ENCODE peak calls at places on chromosomes 3 and 15, in ten cellular contexts. M is thoracic aorta, T is WTC11, V is endothelial cell, F is nephron progenitor cell, Q is fibroblast of mammary gland, K is foreskin keratinocyte, Y is fibroblast of lung, S is left ventricle myocardium inferior, C is AG09309. A is an unnamed sample.

GRCh38 chr15:70605606-70606410 is 157.6 kb downstream of the UACA start:
- DNase-seq in Y (peak), C (no peak), S (peak), Q (peak), F (no peak), T (no peak), M (no peak), V (no peak), K (no peak), A (no peak)

GRCh38 chr3:100412897-100413590 is 11.7 kb downstream of the LNP1 start:
- DNase-seq in M (no peak), Y (no peak), V (no peak), T (no peak), C (no peak), F (no peak), Q (no peak), S (no peak), K (no peak), A (no peak)

GRCh38 chr3:134718736-134719135 is 67.9 kb upstream of the KY start:
- DNase-seq in T (no peak), Y (peak), S (no peak), F (no peak), C (peak), V (no peak), M (no peak), K (no peak), Q (peak), A (no peak)

GRCh38 chr3:60461199-60461598 is 790.1 kb downstream of the FHIT start:
- DNase-seq in T (no peak), C (no peak), F (no peak), V (no peak), K (no peak), Q (peak), S (no peak), M (no peak), Y (peak), A (no peak)

GRCh38 chr3:36729204-36730056 is 34.9 kb downstream of the DCLK3 start:
- DNase-seq in Y (peak), V (no peak), T (no peak), Q (peak), C (peak), S (no peak), F (no peak), K (no peak), M (no peak), A (no peak)

GRCh38 chr3:65060904-65061303 is 373.1 kb upstream of the ADAMTS9 start:
- DNase-seq in T (no peak), S (no peak), K (no peak), M (no peak), F (no peak), V (no peak), Q (no peak), Y (no peak), C (no peak), A (no peak)

GRCh38 chr3:131192701-131193100 is 166.0 kb downstream of the NEK11 start:
- DNase-seq in M (no peak), C (no peak), S (no peak), K (no peak), T (no peak), V (no peak), F (no peak), Y (no peak), Q (no peak), A (no peak)

GRCh38 chr15:93088981-93089854 is at the start of gene RGMA:
- DNase-seq in Q (no peak), C (no peak), F (peak), K (no peak), S (peak), Y (no peak), M (no peak), V (peak), T (peak), A (no peak)

GRCh38 chr3:7667774-7668173 is 806.9 kb downstream of the GRM7 start:
- DNase-seq in M (no peak), F (no peak), K (no peak), Y (no peak), T (no peak), V (no peak), S (no peak), C (no peak), Q (no peak), A (no peak)

GRCh38 chr3:16723994-16724393 is 118.8 kb upstream of the DAZL start:
- DNase-seq in K (no peak), F (no peak), Y (peak), M (no peak), T (no peak), S (no peak), Q (peak), C (no peak), V (peak), A (no peak)
- TF ChIP-seq CTCF in K (peak), F (no peak), Y (no peak), M (no peak), T (no peak), S (peak), Q (peak), C (peak), V (no peak), A (peak)

DNA sequence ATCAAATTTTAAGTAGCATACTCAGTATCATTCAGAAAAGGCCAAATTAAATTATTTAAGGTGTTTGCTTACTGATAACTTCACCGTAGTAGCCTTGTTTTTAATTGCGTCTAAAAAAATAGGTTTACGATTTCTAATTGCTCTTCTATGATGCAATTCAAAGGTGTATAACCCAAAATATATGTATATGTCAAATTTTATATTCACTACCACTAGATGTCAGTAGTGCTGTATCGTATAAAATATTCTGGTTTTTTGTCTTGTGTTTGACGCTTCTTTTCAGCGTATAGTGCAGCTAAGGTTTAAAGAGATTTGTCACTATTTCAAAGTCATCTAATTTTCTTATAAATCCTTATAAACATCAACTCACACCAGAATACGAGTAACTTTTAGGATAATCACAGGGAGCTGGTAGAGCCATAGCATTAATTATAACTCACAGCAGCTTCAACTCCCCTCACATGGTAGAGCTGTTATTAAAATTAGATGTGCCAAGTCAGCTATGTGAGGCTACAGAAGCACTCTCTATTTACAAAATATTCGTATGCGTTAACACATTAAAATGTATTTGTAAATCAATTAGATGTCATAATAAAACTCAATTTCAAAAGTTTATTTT is 3.5 kb downstream of the PFN2 start:
- DNase-seq in V (no peak), M (no peak), C (no peak), F (no peak), Q (peak), K (no peak), S (no peak), Y (peak), T (no peak), A (no peak)
- TF ChIP-seq CTCF in V (peak), M (peak), C (peak), F (peak), Q (peak), K (peak), S (peak), Y (peak), T (no peak), A (peak)

DNA sequence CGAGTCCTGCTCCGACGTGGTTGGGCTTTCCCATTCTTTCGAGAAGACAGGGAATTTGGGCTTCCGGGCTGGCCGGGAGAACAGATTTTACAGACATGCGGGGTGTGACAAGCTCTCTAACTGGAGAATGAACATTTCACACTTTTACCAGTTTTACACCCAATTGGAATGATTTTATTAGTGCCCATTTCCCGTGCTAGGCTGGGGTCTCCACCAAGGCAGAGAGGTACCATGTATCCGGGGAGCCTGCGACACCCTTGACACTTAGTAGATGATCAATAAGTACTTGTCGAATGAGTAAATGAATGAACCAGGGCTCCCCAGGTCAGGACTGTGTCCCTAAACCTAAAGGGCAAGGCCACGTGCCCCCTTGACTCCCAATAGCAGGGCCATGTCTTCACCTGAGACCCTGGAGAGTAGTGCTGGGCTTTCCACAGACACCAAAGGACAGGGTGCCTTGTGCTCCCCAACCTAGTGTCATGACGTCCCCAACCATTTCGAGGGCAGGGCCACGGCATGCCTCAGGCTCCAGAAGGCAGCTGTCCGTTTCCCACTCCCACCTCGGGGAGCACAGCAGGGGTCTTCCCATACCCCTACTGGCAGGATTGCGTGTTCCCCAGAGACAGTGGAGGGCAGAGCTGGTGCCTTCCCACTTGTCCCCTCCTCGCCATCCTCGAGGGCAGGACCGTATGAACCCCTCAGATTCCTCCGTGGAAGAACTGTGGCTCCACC is 680 bp upstream of the MYD88 start:
- DNase-seq in V (peak), C (peak), Y (peak), T (peak), M (no peak), F (no peak), K (no peak), S (no peak), Q (no peak), A (no peak)
- TF ChIP-seq CTCF in V (no peak), C (peak), Y (no peak), T (no peak), M (no peak), F (no peak), K (no peak), S (no peak), Q (no peak), A (peak)

GRCh38 chr15:75362642-75363249 is 5.7 kb downstream of the MAN2C1 start:
- DNase-seq in M (no peak), S (no peak), Q (no peak), C (no peak), T (no peak), V (no peak), Y (no peak), K (no peak), F (no peak), A (no peak)
- TF ChIP-seq CTCF in M (no peak), S (no peak), Q (no peak), C (no peak), T (no peak), V (no peak), Y (no peak), K (no peak), F (no peak), A (no peak)

GRCh38 chr3:127373701-127374625 is 86.1 kb upstream of the PRR20G start:
- DNase-seq in V (peak), M (no peak), K (no peak), S (peak), T (peak), F (peak), Y (no peak), Q (peak), C (no peak), A (no peak)
- TF ChIP-seq CTCF in V (peak), M (no peak), K (peak), S (peak), T (peak), F (peak), Y (peak), Q (peak), C (peak), A (peak)

DNA sequence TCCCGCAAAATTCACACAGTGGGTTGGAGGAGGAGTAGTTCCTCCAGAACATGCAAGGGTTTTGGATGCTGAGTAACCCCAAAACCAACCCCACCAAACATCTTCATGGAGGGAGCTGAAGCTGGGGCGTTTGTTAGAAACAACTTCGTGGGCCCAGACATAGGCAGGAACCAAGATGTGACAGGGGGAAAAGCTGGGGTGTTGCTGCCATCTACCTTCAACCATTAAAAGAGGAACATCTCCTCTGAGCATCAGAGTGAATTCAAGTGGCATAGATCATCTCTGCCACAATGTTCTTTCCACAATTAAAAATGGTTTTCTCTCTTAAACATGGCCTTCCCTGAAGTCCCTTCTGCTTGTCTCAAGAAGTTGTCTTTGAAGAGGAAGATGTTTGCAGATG is 20.5 kb downstream of the SIDT1 start:
- DNase-seq in V (no peak), T (no peak), Q (no peak), F (no peak), Y (no peak), S (no peak), C (no peak), M (no peak), K (no peak), A (no peak)
- TF ChIP-seq CTCF in V (no peak), T (no peak), Q (no peak), F (no peak), Y (no peak), S (no peak), C (peak), M (no peak), K (peak), A (no peak)